ENCODE peak calls at places on chromosomes 13 and 19, in six cellular contexts. P, A, N, K, M and G are unnamed samples. For H3K9me2, the result is how much of the 10 kb centered on the place peaks cover.

GRCh38 chr13:79404985-79405384 is 1.1 kb downstream of the RBM26 start:
- DNase-seq in P (no peak), A (peak), N (no peak), K (no peak), M (peak), G (no peak)

GRCh38 chr13:86741762-86742285 is 929.3 kb upstream of the SLITRK5 start:
- DNase-seq in A (peak), K (no peak), N (peak), P (no peak), M (no peak), G (no peak)

GRCh38 chr19:30349131-30349730 is 23.0 kb upstream of the ZNF536 start:
- DNase-seq in P (no peak), M (no peak), K (no peak), N (no peak), A (peak), G (no peak)

GRCh38 chr19:17441241-17442135 is 7.0 kb downstream of the TMEM221 start:
- DNase-seq in N (peak), P (peak), M (no peak), K (no peak), A (peak), G (no peak)

GRCh38 chr19:5790573-5791520 is at the start of gene DUS3L:
- DNase-seq in A (peak), N (peak), K (peak), P (peak), M (peak), G (peak)

GRCh38 chr19:2289714-2290435 is 7.9 kb upstream of the PEAK3 start:
- DNase-seq in M (peak), P (no peak), N (no peak), K (no peak), A (peak), G (no peak)

GRCh38 chr19:24060687-24061356 is 26.2 kb upstream of the ZNF254 start:
- DNase-seq in K (peak), P (peak), M (no peak), A (no peak), N (peak), G (no peak)

GRCh38 chr13:90553167-90553566 is 794.3 kb upstream of the MIR17HG start:
- DNase-seq in A (no peak), K (no peak), M (no peak), N (no peak), P (no peak), G (no peak)

DNA sequence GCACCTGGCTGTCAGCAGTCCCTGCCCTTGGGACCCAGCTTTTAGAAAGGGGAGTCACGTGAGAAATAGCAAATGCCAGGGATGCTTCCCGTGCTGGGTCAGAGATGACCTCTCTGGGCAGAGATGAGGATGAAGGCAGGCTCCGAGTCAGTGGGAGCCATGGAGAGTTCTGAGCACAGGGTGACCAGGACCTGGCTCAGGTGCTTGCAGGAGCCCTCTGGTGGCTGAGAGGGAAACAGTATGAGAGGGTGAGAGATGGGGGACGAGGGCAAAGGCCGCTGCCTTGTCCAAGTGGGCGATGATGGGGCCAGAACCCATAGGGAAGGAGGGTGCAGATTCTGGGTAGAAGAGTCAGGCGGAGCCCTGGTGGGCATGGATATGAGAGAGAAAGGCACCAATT is 15.8 kb downstream of the TMED1 start:
- DNase-seq in A (peak), M (no peak), N (peak), P (no peak), K (no peak), G (peak)
- H3K9me2 ChIP-seq in A (under half), M (under half), N (under half), P (under half), K (under half), G (under half)

DNA sequence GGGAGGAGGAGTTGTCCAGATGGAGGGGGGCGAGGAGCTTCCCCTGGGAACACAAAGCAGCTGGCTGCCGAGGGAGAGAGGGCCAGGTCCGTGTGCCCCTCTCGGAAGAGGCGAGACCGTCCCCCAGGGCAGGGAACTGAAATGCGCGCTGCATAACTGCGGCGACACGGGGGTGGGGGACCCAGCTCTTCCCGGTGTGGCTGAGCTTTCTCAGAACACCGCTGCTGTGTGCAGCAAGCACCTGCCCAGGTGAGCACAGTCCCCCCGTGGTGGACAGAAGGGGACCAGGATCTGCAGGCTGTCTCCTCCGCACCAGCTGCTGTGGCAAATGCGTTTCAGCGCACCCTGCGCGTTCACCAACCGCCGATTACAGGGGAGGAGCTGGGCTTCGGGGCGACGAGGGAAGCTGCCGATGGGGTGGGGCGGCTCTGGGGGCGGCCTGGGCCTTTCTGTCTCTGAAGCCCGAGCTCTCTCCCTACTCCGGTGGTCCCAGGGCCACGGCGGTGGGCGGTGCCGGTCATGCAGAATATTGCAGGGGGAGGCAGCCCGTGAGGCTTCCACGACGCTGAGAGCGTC is 54.6 kb upstream of the F7 start:
- DNase-seq in K (no peak), M (no peak), A (peak), N (no peak), P (no peak), G (no peak)
- TF ChIP-seq EZH2 in K (no peak), M (no peak), A (no peak), N (no peak), P (no peak), G (no peak)

GRCh38 chr19:38291855-38292254 is 12.2 kb upstream of the C19orf33 start:
- DNase-seq in M (no peak), A (no peak), K (no peak), N (no peak), P (no peak), G (no peak)
- TF ChIP-seq CTCF in M (no peak), A (no peak), K (no peak), N (no peak), P (no peak), G (peak)

DNA sequence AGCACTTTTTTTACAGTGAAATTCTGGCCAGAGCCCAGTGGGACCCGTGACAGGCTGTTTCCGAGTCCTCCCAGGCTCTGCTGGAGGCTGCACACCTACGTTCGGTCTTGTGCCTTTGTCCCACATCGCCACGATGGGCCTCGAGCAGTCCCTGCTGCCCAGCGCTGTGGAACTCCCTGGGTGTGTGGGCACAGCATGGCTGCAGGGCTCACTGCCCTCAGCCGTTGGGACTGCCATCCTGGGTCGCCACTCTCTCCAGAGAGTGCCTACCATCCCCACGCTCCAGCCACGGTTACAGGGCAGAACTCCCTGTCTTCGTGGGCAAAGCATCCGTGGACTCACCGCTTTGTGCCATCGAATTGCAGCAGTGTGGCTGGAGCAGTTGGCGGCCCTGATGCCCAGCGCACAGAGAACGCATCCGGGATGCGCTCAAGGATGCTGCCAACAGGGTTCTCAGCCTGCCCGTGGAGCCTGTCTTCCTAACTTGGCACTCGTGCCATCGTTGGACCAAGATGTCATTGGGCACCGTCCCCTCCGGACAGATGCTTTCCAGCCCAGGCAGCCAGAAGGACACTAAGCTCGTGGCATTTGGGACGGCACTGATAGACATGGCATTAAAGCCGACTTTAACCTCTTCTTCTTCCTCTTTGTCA is 85.0 kb upstream of the ARHGEF7 start:
- DNase-seq in M (no peak), P (no peak), K (no peak), A (no peak), N (no peak), G (no peak)
- H3K9me2 ChIP-seq in M (under half), P (under half), K (under half), A (under half), N (under half), G (under half)

GRCh38 chr19:4066176-4066606 is 508 bp downstream of the ZBTB7A start:
- DNase-seq in P (no peak), K (no peak), N (no peak), M (no peak), A (no peak), G (no peak)

GRCh38 chr19:4069331-4069959 is 2.7 kb upstream of the ZBTB7A start:
- DNase-seq in M (no peak), P (no peak), K (no peak), N (no peak), A (peak), G (no peak)

GRCh38 chr19:4066682-4067395 is at the start of gene ZBTB7A:
- DNase-seq in P (peak), N (peak), K (peak), A (peak), M (peak), G (peak)

GRCh38 chr19:4068058-4068966 is 1.6 kb upstream of the ZBTB7A start:
- DNase-seq in N (no peak), A (no peak), K (no peak), M (no peak), P (no peak), G (peak)

GRCh38 chr19:4067396-4068057 is 828 bp upstream of the ZBTB7A start:
- DNase-seq in M (no peak), P (no peak), A (no peak), K (no peak), N (no peak), G (no peak)
- TF ChIP-seq EZH2 in M (peak), P (no peak), A (no peak), K (no peak), N (no peak), G (no peak)

GRCh38 chr13:101941095-101941777 is 460.6 kb downstream of the FGF14 start:
- DNase-seq in N (peak), K (no peak), A (peak), M (no peak), P (peak), G (no peak)
- TF ChIP-seq CTCF in N (peak), K (no peak), A (peak), M (peak), P (peak), G (peak)